ENCODE peak calls at places on chromosome 5, in eight cellular contexts. D, L, E, Z, A, N, C and R are unnamed samples.

GRCh38 chr5:103724272-103724671 is 161.7 kb upstream of the NUDT12 start:
- DNase-seq in D (no peak), L (no peak), E (no peak), Z (no peak), A (no peak), N (no peak), C (no peak), R (no peak)

GRCh38 chr5:113190347-113190746 is 213.7 kb downstream of the DCP2 start:
- DNase-seq in D (no peak), L (no peak), E (no peak), Z (no peak), A (peak), N (no peak), C (no peak), R (no peak)

GRCh38 chr5:53334431-53334941 is 145.9 kb upstream of the FST start:
- DNase-seq in D (no peak), L (no peak), E (no peak), Z (no peak), A (peak), N (no peak), C (no peak), R (no peak)

GRCh38 chr5:115844321-115844817 is 2.6 kb downstream of the AP3S1 start:
- DNase-seq in D (no peak), L (no peak), E (no peak), Z (peak), A (peak), N (no peak), C (no peak), R (no peak)

GRCh38 chr5:132020568-132021339 is 9.3 kb upstream of the ACSL6 start:
- DNase-seq in D (no peak), L (no peak), E (no peak), Z (no peak), A (peak), N (no peak), C (no peak), R (no peak)

GRCh38 chr5:5317976-5318375 is 104.5 kb upstream of the ICE1 start:
- DNase-seq in D (no peak), L (no peak), E (no peak), Z (no peak), A (no peak), N (no peak), C (no peak), R (no peak)

GRCh38 chr5:150577378-150577777 is 63.1 kb upstream of the SYNPO start:
- DNase-seq in D (no peak), L (no peak), E (no peak), Z (no peak), A (no peak), N (no peak), C (no peak), R (no peak)

GRCh38 chr5:141521244-141521781 is 32.4 kb downstream of the PCDHGC5 start:
- DNase-seq in D (no peak), L (peak), E (peak), Z (peak), A (peak), N (peak), C (no peak), R (peak)

GRCh38 chr5:57539281-57539701 is 56.7 kb upstream of the ACTBL2 start:
- DNase-seq in D (no peak), L (no peak), E (no peak), Z (no peak), A (peak), N (no peak), C (no peak), R (no peak)

GRCh38 chr5:154220625-154221024 is 30.1 kb downstream of the GALNT10 start:
- DNase-seq in D (no peak), L (peak), E (no peak), Z (no peak), A (peak), N (no peak), C (no peak), R (no peak)

GRCh38 chr5:96637191-96637590 is 25.0 kb upstream of the CAST start:
- DNase-seq in D (no peak), L (no peak), E (no peak), Z (no peak), A (no peak), N (no peak), C (no peak), R (no peak)

GRCh38 chr5:125485003-125485641 is 738.7 kb upstream of the ZNF608 start:
- DNase-seq in D (peak), L (peak), E (no peak), Z (peak), A (peak), N (peak), C (no peak), R (peak)

GRCh38 chr5:2732850-2733249 is 18.6 kb downstream of the IRX2 start:
- DNase-seq in D (peak), L (peak), E (no peak), Z (no peak), A (no peak), N (no peak), C (no peak), R (no peak)